ENCODE peak calls at places on chromosomes 3 and 15, in eight cellular contexts. One of them, this sample, is unnamed.
A peak's percentile ranks its signal among the peaks of the same experiment; 100 is the strongest.

GRCh38 chr3:134916276-134916961 is 121.4 kb downstream of the EPHB1 start:
- DNase-seq in NCI-H510A: no peak
- DNase-seq in stimulated activated effector memory CD8-positive, alpha-beta T cell treated with anti-CD3 and anti-CD28 coated beads, Interleukin-12 subunit alpha, Interleukin-12 subunit beta, amount 100 ng/mL, for 72 hours: no peak
- DNase-seq in LHCN-M2: no peak
- DNase-seq in stomach: no peak
- DNase-seq in ELR: no peak
- DNase-seq in RKO: no peak
- DNase-seq in NCI-H524 treated with DMSO at 0.1 percent for 48 hours: no peak
- DNase-seq in this sample: no peak

GRCh38 chr15:31259562-31260252 is 66.9 kb upstream of the KLF13 start:
- DNase-seq in RKO: no peak
- DNase-seq in LHCN-M2: no peak
- DNase-seq in ELR: no peak
- DNase-seq in stomach: no peak
- DNase-seq in NCI-H524 treated with DMSO at 0.1 percent for 48 hours: no peak
- DNase-seq in NCI-H510A: no peak
- DNase-seq in stimulated activated effector memory CD8-positive, alpha-beta T cell treated with anti-CD3 and anti-CD28 coated beads, Interleukin-12 subunit alpha, Interleukin-12 subunit beta, amount 100 ng/mL, for 72 hours: no peak
- DNase-seq in this sample: no peak

GRCh38 chr15:68421798-68422402 is 10.1 kb downstream of the ITGA11 start:
- DNase-seq in ELR: peak; percentile 17
- DNase-seq in LHCN-M2: peak; percentile 73
- DNase-seq in RKO: no peak
- DNase-seq in stimulated activated effector memory CD8-positive, alpha-beta T cell treated with anti-CD3 and anti-CD28 coated beads, Interleukin-12 subunit alpha, Interleukin-12 subunit beta, amount 100 ng/mL, for 72 hours: no peak
- DNase-seq in NCI-H510A: no peak
- DNase-seq in stomach: no peak
- DNase-seq in NCI-H524 treated with DMSO at 0.1 percent for 48 hours: no peak
- DNase-seq in this sample: no peak

GRCh38 chr3:111690242-111690641 is 95.1 kb upstream of the ZBED2 start:
- DNase-seq in LHCN-M2: peak; percentile 79
- DNase-seq in NCI-H510A: no peak
- DNase-seq in NCI-H524 treated with DMSO at 0.1 percent for 48 hours: no peak
- DNase-seq in stimulated activated effector memory CD8-positive, alpha-beta T cell treated with anti-CD3 and anti-CD28 coated beads, Interleukin-12 subunit alpha, Interleukin-12 subunit beta, amount 100 ng/mL, for 72 hours: no peak
- DNase-seq in RKO: no peak
- DNase-seq in stomach: no peak
- DNase-seq in ELR: peak; percentile 94
- DNase-seq in this sample: no peak

GRCh38 chr15:68578960-68579935 is at the start of gene CORO2B:
- DNase-seq in ELR: peak; percentile 72
- DNase-seq in stomach: no peak
- DNase-seq in stimulated activated effector memory CD8-positive, alpha-beta T cell treated with anti-CD3 and anti-CD28 coated beads, Interleukin-12 subunit alpha, Interleukin-12 subunit beta, amount 100 ng/mL, for 72 hours: no peak
- DNase-seq in LHCN-M2: peak; percentile 49
- DNase-seq in NCI-H524 treated with DMSO at 0.1 percent for 48 hours: peak; percentile 61
- DNase-seq in RKO: peak; percentile 70
- DNase-seq in NCI-H510A: peak; percentile 15
- DNase-seq in this sample: no peak

GRCh38 chr15:99450896-99451358 is 114.9 kb upstream of the MEF2A start:
- DNase-seq in LHCN-M2: no peak
- DNase-seq in RKO: no peak
- DNase-seq in stimulated activated effector memory CD8-positive, alpha-beta T cell treated with anti-CD3 and anti-CD28 coated beads, Interleukin-12 subunit alpha, Interleukin-12 subunit beta, amount 100 ng/mL, for 72 hours: no peak
- DNase-seq in ELR: no peak
- DNase-seq in NCI-H510A: no peak
- DNase-seq in stomach: peak; percentile 46
- DNase-seq in NCI-H524 treated with DMSO at 0.1 percent for 48 hours: no peak
- DNase-seq in this sample: no peak

GRCh38 chr3:14344351-14344750 is 58.1 kb upstream of the SLC6A6 start:
- DNase-seq in stomach: no peak
- DNase-seq in NCI-H524 treated with DMSO at 0.1 percent for 48 hours: no peak
- DNase-seq in NCI-H510A: no peak
- DNase-seq in ELR: no peak
- DNase-seq in stimulated activated effector memory CD8-positive, alpha-beta T cell treated with anti-CD3 and anti-CD28 coated beads, Interleukin-12 subunit alpha, Interleukin-12 subunit beta, amount 100 ng/mL, for 72 hours: no peak
- DNase-seq in RKO: no peak
- DNase-seq in LHCN-M2: no peak
- DNase-seq in this sample: no peak

GRCh38 chr15:93479679-93480078 is 390.7 kb upstream of the RGMA start:
- DNase-seq in NCI-H510A: no peak
- DNase-seq in stimulated activated effector memory CD8-positive, alpha-beta T cell treated with anti-CD3 and anti-CD28 coated beads, Interleukin-12 subunit alpha, Interleukin-12 subunit beta, amount 100 ng/mL, for 72 hours: no peak
- DNase-seq in LHCN-M2: no peak
- DNase-seq in ELR: no peak
- DNase-seq in stomach: no peak
- DNase-seq in NCI-H524 treated with DMSO at 0.1 percent for 48 hours: no peak
- DNase-seq in RKO: no peak
- DNase-seq in this sample: no peak

GRCh38 chr3:100600181-100601042 is 9.0 kb upstream of the ADGRG7 start:
- DNase-seq in RKO: no peak
- DNase-seq in ELR: no peak
- DNase-seq in stimulated activated effector memory CD8-positive, alpha-beta T cell treated with anti-CD3 and anti-CD28 coated beads, Interleukin-12 subunit alpha, Interleukin-12 subunit beta, amount 100 ng/mL, for 72 hours: no peak
- DNase-seq in LHCN-M2: no peak
- DNase-seq in NCI-H510A: no peak
- DNase-seq in stomach: no peak
- DNase-seq in NCI-H524 treated with DMSO at 0.1 percent for 48 hours: no peak
- DNase-seq in this sample: no peak

GRCh38 chr15:92495468-92495867 is 101.8 kb downstream of the ST8SIA2 start:
- DNase-seq in ELR: no peak
- DNase-seq in NCI-H510A: no peak
- DNase-seq in LHCN-M2: peak; percentile 18
- DNase-seq in RKO: no peak
- DNase-seq in stomach: no peak
- DNase-seq in stimulated activated effector memory CD8-positive, alpha-beta T cell treated with anti-CD3 and anti-CD28 coated beads, Interleukin-12 subunit alpha, Interleukin-12 subunit beta, amount 100 ng/mL, for 72 hours: no peak
- DNase-seq in NCI-H524 treated with DMSO at 0.1 percent for 48 hours: peak; percentile 32
- DNase-seq in this sample: no peak

GRCh38 chr3:129560931-129561594 is 18.1 kb downstream of the H1-8 start:
- DNase-seq in RKO: no peak
- DNase-seq in NCI-H524 treated with DMSO at 0.1 percent for 48 hours: no peak
- DNase-seq in stimulated activated effector memory CD8-positive, alpha-beta T cell treated with anti-CD3 and anti-CD28 coated beads, Interleukin-12 subunit alpha, Interleukin-12 subunit beta, amount 100 ng/mL, for 72 hours: no peak
- DNase-seq in stomach: peak; percentile 35
- DNase-seq in NCI-H510A: no peak
- DNase-seq in ELR: peak; percentile 78
- DNase-seq in LHCN-M2: peak; percentile 93
- DNase-seq in this sample: no peak

GRCh38 chr3:107657971-107658370 is 135.2 kb downstream of the BBX start:
- DNase-seq in NCI-H524 treated with DMSO at 0.1 percent for 48 hours: no peak
- DNase-seq in stimulated activated effector memory CD8-positive, alpha-beta T cell treated with anti-CD3 and anti-CD28 coated beads, Interleukin-12 subunit alpha, Interleukin-12 subunit beta, amount 100 ng/mL, for 72 hours: no peak
- DNase-seq in ELR: peak; percentile 56
- DNase-seq in LHCN-M2: no peak
- DNase-seq in NCI-H510A: no peak
- DNase-seq in stomach: no peak
- DNase-seq in RKO: no peak
- DNase-seq in this sample: no peak

GRCh38 chr3:6079518-6080179 is 781.3 kb upstream of the GRM7 start:
- DNase-seq in NCI-H510A: no peak
- DNase-seq in stomach: no peak
- DNase-seq in stimulated activated effector memory CD8-positive, alpha-beta T cell treated with anti-CD3 and anti-CD28 coated beads, Interleukin-12 subunit alpha, Interleukin-12 subunit beta, amount 100 ng/mL, for 72 hours: no peak
- DNase-seq in NCI-H524 treated with DMSO at 0.1 percent for 48 hours: no peak
- DNase-seq in RKO: no peak
- DNase-seq in LHCN-M2: no peak
- DNase-seq in ELR: no peak
- DNase-seq in this sample: no peak

GRCh38 chr3:75176886-75177285 is 487.2 kb upstream of the FRG2C start:
- DNase-seq in NCI-H510A: no peak
- DNase-seq in LHCN-M2: no peak
- DNase-seq in stomach: no peak
- DNase-seq in NCI-H524 treated with DMSO at 0.1 percent for 48 hours: no peak
- DNase-seq in stimulated activated effector memory CD8-positive, alpha-beta T cell treated with anti-CD3 and anti-CD28 coated beads, Interleukin-12 subunit alpha, Interleukin-12 subunit beta, amount 100 ng/mL, for 72 hours: no peak
- DNase-seq in ELR: no peak
- DNase-seq in RKO: no peak
- DNase-seq in this sample: no peak

GRCh38 chr3:40714771-40715170 is 190.0 kb downstream of the ZNF621 start:
- DNase-seq in stimulated activated effector memory CD8-positive, alpha-beta T cell treated with anti-CD3 and anti-CD28 coated beads, Interleukin-12 subunit alpha, Interleukin-12 subunit beta, amount 100 ng/mL, for 72 hours: no peak
- DNase-seq in NCI-H510A: no peak
- DNase-seq in NCI-H524 treated with DMSO at 0.1 percent for 48 hours: no peak
- DNase-seq in RKO: no peak
- DNase-seq in LHCN-M2: no peak
- DNase-seq in ELR: no peak
- DNase-seq in stomach: no peak
- DNase-seq in this sample: no peak

GRCh38 chr15:55937040-55937439 is 56.4 kb downstream of the NEDD4 start:
- DNase-seq in NCI-H524 treated with DMSO at 0.1 percent for 48 hours: no peak
- DNase-seq in stimulated activated effector memory CD8-positive, alpha-beta T cell treated with anti-CD3 and anti-CD28 coated beads, Interleukin-12 subunit alpha, Interleukin-12 subunit beta, amount 100 ng/mL, for 72 hours: no peak
- DNase-seq in stomach: no peak
- DNase-seq in RKO: no peak
- DNase-seq in LHCN-M2: peak; percentile 69
- DNase-seq in ELR: no peak
- DNase-seq in NCI-H510A: no peak
- DNase-seq in this sample: no peak

This sample was measured in SK-N-MC.